ENCODE peak calls at places on chromosomes 3 and 15, in five cellular contexts. I is HepG2, Y is tibial artery, G is Panc1, H is heart left ventricle. T is an unnamed sample.
A peak's percentile ranks its signal among the peaks of the same experiment; 100 is the strongest.

GRCh38 chr3:124542483-124542882 is 187.8 kb upstream of the UMPS start:
- DNase-seq in I (no peak), Y (no peak), G (no peak), H (no peak), T (no peak)

GRCh38 chr3:49519266-49519665 is 35.0 kb upstream of the BSN start:
- DNase-seq in I (no peak), Y (no peak), G (no peak), H (no peak), T (no peak)

GRCh38 chr3:53170325-53171108 is 9.5 kb downstream of the PRKCD start:
- DNase-seq in I (peak; percentile 51), Y (no peak), G (no peak), H (peak; percentile 47), T (no peak)

GRCh38 chr15:92170897-92171296 is 222.8 kb upstream of the ST8SIA2 start:
- DNase-seq in I (peak; percentile 80), Y (no peak), G (no peak), H (no peak), T (no peak)

GRCh38 chr15:50821476-50821875 is 56.0 kb upstream of the SPPL2A start:
- DNase-seq in I (no peak), Y (no peak), G (no peak), H (no peak), T (no peak)

GRCh38 chr15:83118291-83118827 is 10.9 kb downstream of the TM6SF1 start:
- DNase-seq in I (no peak), Y (no peak), G (no peak), H (no peak), T (no peak)

GRCh38 chr15:28274635-28275034 is 47.3 kb downstream of the HERC2 start:
- DNase-seq in I (no peak), Y (no peak), G (no peak), H (no peak), T (no peak)

GRCh38 chr15:41596972-41597371 is 38.0 kb downstream of the TYRO3 start:
- DNase-seq in I (no peak), Y (no peak), G (no peak), H (no peak), T (no peak)

GRCh38 chr3:195150194-195151118 is 120.5 kb downstream of the XXYLT1 start:
- DNase-seq in I (no peak), Y (peak; percentile 89), G (peak; percentile 52), H (peak; percentile 83), T (no peak)

GRCh38 chr15:81394609-81395008 is 20.6 kb upstream of the TMC3 start:
- DNase-seq in I (no peak), Y (no peak), G (no peak), H (no peak), T (no peak)

GRCh38 chr15:89419370-89419984 is 76.9 kb downstream of the RHCG start:
- DNase-seq in I (peak; percentile 18), Y (no peak), G (no peak), H (peak; percentile 49), T (no peak)

GRCh38 chr15:71562251-71562650 is 248.1 kb upstream of the NR2E3 start:
- DNase-seq in I (no peak), Y (no peak), G (no peak), H (no peak), T (no peak)

GRCh38 chr3:190865828-190866227 is 3.3 kb upstream of the GMNC start:
- DNase-seq in I (no peak), Y (no peak), G (no peak), H (no peak), T (no peak)

GRCh38 chr3:126291537-126291936 is 65.7 kb downstream of the KLF15 start:
- DNase-seq in I (no peak), Y (no peak), G (no peak), H (no peak), T (no peak)

GRCh38 chr15:85329561-85330421 is 50.6 kb upstream of the AKAP13 start:
- DNase-seq in I (no peak), Y (no peak), G (peak; percentile 46), H (peak; percentile 57), T (no peak)

GRCh38 chr15:95409924-95410323 is 920.6 kb upstream of the NR2F2 start:
- DNase-seq in I (no peak), Y (no peak), G (no peak), H (no peak), T (no peak)

GRCh38 chr15:90214553-90215205 is 13.5 kb downstream of the SEMA4B start:
- DNase-seq in I (no peak), Y (no peak), G (no peak), H (no peak), T (no peak)

GRCh38 chr3:29092348-29092747 is 188.5 kb upstream of the RBMS3 start:
- DNase-seq in I (no peak), Y (no peak), G (no peak), H (no peak), T (no peak)

GRCh38 chr3:69806735-69807438 is 67.6 kb downstream of the MITF start:
- DNase-seq in I (no peak), Y (no peak), G (no peak), H (no peak), T (no peak)

GRCh38 chr3:4504340-4505261 is 11.5 kb downstream of the ITPR1 start:
- DNase-seq in I (no peak), Y (no peak), G (no peak), H (no peak), T (no peak)

GRCh38 chr3:65497846-65498245 is 540.9 kb downstream of the MAGI1 start:
- DNase-seq in I (no peak), Y (no peak), G (no peak), H (no peak), T (no peak)

GRCh38 chr15:65832549-65833364 is 36.5 kb upstream of the RAB11A start:
- DNase-seq in I (peak; percentile 100), Y (peak; percentile 96), G (peak; percentile 96), H (peak; percentile 92), T (no peak)

GRCh38 chr15:25862469-25863066 is 559 bp downstream of the ATP10A start:
- DNase-seq in I (no peak), Y (peak; percentile 76), G (no peak), H (no peak), T (no peak)

GRCh38 chr3:109806929-109807328 is 469.6 kb upstream of the DPPA4 start:
- DNase-seq in I (peak; percentile 5), Y (no peak), G (no peak), H (no peak), T (no peak)

GRCh38 chr3:44179251-44179650 is 62.4 kb upstream of the TOPAZ1 start:
- DNase-seq in I (no peak), Y (no peak), G (no peak), H (no peak), T (no peak)

GRCh38 chr3:60095930-60096329 is 1046.1 kb upstream of the CFAP20DC start:
- DNase-seq in I (no peak), Y (no peak), G (no peak), H (no peak), T (no peak)

GRCh38 chr3:14879161-14879888 is 60.6 kb downstream of the FGD5 start:
- DNase-seq in I (no peak), Y (peak; percentile 54), G (no peak), H (peak; percentile 45), T (no peak)
- H3K4me1 ChIP-seq in I (peaks cover 9% of the 10 kb centered on the region), Y (no peaks in the 10 kb centered on the region), G (no peaks in the 10 kb centered on the region), H (peaks cover 47% of the 10 kb centered on the region), T (no peaks in the 10 kb centered on the region)

DNA sequence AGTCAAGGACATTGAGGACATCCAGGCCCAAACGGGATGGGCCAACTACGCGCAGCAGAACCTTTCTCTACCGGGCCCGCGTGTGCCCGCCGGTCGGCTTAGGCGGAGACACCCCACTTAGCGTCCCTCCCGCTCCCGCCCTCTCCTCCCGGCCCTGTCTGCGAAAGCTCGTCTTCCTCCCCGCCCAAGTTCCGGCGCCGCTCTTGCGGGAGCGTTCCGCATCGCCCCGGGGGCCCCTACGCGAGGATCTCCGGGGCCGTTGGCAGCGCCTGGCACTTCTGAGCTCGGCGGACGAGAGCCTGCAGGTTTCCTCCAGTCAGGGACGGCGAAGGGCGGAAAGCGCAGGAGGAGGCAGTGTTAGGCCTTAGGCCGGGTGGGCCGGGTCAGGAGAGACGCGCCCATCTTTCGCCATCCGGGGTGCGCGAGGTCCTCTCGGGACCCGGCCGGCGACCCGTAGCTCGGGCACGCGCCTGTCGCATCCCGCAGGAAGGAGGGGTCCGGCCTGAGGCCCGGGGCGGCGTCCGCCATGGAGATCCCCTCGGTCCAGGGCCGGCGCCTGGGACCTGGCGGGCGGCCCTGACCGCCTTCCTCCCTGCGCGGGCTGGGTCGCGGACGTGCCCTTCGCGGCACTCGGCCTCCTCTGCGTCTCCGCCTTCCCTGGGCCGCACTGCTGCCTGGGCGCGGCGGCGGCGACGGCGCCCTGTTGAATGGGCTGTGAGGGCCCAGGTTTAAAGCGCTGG is at the start of gene FEM1B:
- DNase-seq in I (peak; percentile 83), Y (peak; percentile 95), G (peak; percentile 72), H (peak; percentile 95), T (no peak)
- TF ChIP-seq CTCF in I (no peak), Y (no peak), G (no peak), H (no peak), T (no peak)

GRCh38 chr3:184262166-184262926 is 993 bp upstream of the CAMK2N2 start:
- DNase-seq in I (no peak), Y (no peak), G (no peak), H (no peak), T (no peak)
- H3K27ac ChIP-seq in I (no peak overlapping the region), Y (no peak overlapping the region), G (no peak overlapping the region), H (no peak overlapping the region), T (no peak overlapping the region)

GRCh38 chr3:177356113-177356512 is 158.8 kb upstream of the TBL1XR1 start:
- DNase-seq in I (no peak), Y (no peak), G (no peak), H (no peak), T (no peak)

GRCh38 chr3:177358968-177359600 is 161.8 kb upstream of the TBL1XR1 start:
- DNase-seq in I (no peak), Y (peak; percentile 72), G (peak; percentile 24), H (peak; percentile 48), T (no peak)

GRCh38 chr3:177359601-177360357 is 162.5 kb upstream of the TBL1XR1 start:
- DNase-seq in I (peak; percentile 98), Y (peak; percentile 97), G (peak; percentile 89), H (peak; percentile 97), T (peak; percentile 92)

GRCh38 chr3:177358085-177358967 is 161.0 kb upstream of the TBL1XR1 start:
- DNase-seq in I (peak; percentile 97), Y (peak; percentile 80), G (peak; percentile 85), H (peak; percentile 77), T (no peak)

GRCh38 chr3:177357352-177358084 is 160.2 kb upstream of the TBL1XR1 start:
- DNase-seq in I (peak; percentile 88), Y (no peak), G (peak; percentile 45), H (peak; percentile 30), T (peak; percentile 90)
- H3K4me1 ChIP-seq in I (peaks cover 64% of the 10 kb centered on the region), Y (peaks cover 3% of the 10 kb centered on the region), G (peaks cover 43% of the 10 kb centered on the region), H (peaks cover 57% of the 10 kb centered on the region), T (peaks cover 50% of the 10 kb centered on the region)

DNA sequence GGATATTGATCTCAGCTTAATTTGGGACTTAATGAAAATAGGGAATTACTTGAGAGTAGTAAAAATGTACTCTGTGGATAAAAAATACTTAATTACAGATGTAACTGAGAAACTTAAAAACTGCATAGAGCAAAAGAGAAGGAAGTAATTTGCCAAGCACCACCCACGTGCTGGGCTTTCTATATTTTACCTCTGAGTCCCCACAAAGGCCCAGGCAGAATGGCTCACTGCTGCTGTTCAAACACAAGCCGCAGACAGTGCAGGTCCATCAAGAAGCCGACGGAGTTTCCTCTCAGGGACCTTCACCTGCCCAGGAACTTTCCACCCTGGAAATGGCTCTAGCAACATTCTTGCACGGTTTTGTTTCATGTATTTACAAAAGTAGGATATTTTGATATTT is 77.2 kb upstream of the TRPM1 start:
- DNase-seq in I (no peak), Y (no peak), G (no peak), H (no peak), T (no peak)
- TF ChIP-seq CTCF in I (no peak), Y (no peak), G (no peak), H (no peak), T (no peak)